ENCODE peak calls at places on chromosome 7, in four cellular contexts. One of them, this sample, is unnamed.

GRCh38 chr7:128827971-128828711 is 2.1 kb upstream of the FLNC start:
- DNase-seq in K562: peak
- DNase-seq in spleen: no peak
- DNase-seq in prostate gland: no peak
- DNase-seq in this sample: no peak

GRCh38 chr7:21946228-21946709 is 570 bp upstream of the CDCA7L start:
- DNase-seq in spleen: no peak
- DNase-seq in K562: no peak
- DNase-seq in prostate gland: no peak
- DNase-seq in this sample: no peak

GRCh38 chr7:129421717-129422250 is 12.4 kb upstream of the STRIP2 start:
- DNase-seq in spleen: no peak
- DNase-seq in K562: no peak
- DNase-seq in prostate gland: no peak
- DNase-seq in this sample: no peak

GRCh38 chr7:6228363-6228762 is 44.1 kb downstream of the CYTH3 start:
- DNase-seq in prostate gland: no peak
- DNase-seq in K562: peak
- DNase-seq in spleen: no peak
- DNase-seq in this sample: peak

GRCh38 chr7:138248609-138249008 is 172.3 kb downstream of the AKR1D1 start:
- DNase-seq in K562: no peak
- DNase-seq in spleen: no peak
- DNase-seq in prostate gland: no peak
- DNase-seq in this sample: no peak

GRCh38 chr7:4816419-4817080 is 41.1 kb downstream of the AP5Z1 start:
- DNase-seq in spleen: no peak
- DNase-seq in K562: no peak
- DNase-seq in prostate gland: no peak
- DNase-seq in this sample: no peak

GRCh38 chr7:4745971-4746919 is 29.2 kb upstream of the AP5Z1 start:
- DNase-seq in prostate gland: peak
- DNase-seq in K562: no peak
- DNase-seq in spleen: no peak
- DNase-seq in this sample: peak

GRCh38 chr7:21542891-21543527 is at the start of gene DNAH11:
- DNase-seq in K562: peak
- DNase-seq in spleen: peak
- DNase-seq in prostate gland: peak
- DNase-seq in this sample: peak

GRCh38 chr7:2258661-2259365 is 16.8 kb downstream of the NUDT1 start:
- DNase-seq in prostate gland: no peak
- DNase-seq in K562: no peak
- DNase-seq in spleen: peak
- DNase-seq in this sample: no peak

GRCh38 chr7:29189743-29190201 is 4.8 kb upstream of the CHN2 start:
- DNase-seq in spleen: peak
- DNase-seq in prostate gland: peak
- DNase-seq in K562: peak
- DNase-seq in this sample: peak

GRCh38 chr7:81447351-81447952 is 322.4 kb downstream of the HGF start:
- DNase-seq in spleen: no peak
- DNase-seq in K562: no peak
- DNase-seq in prostate gland: peak
- DNase-seq in this sample: peak

GRCh38 chr7:122584852-122585251 is 114.1 kb downstream of the RNF133 start:
- DNase-seq in prostate gland: no peak
- DNase-seq in spleen: no peak
- DNase-seq in K562: no peak
- DNase-seq in this sample: no peak

GRCh38 chr7:76332073-76332472 is 26.7 kb downstream of the YWHAG start:
- DNase-seq in prostate gland: no peak
- DNase-seq in K562: peak
- DNase-seq in spleen: no peak
- DNase-seq in this sample: no peak

GRCh38 chr7:11638026-11638774 is 193.8 kb downstream of the THSD7A start:
- DNase-seq in K562: no peak
- DNase-seq in prostate gland: no peak
- DNase-seq in spleen: no peak
- DNase-seq in this sample: peak

GRCh38 chr7:41416208-41416595 is 286.7 kb downstream of the INHBA start:
- DNase-seq in spleen: no peak
- DNase-seq in K562: no peak
- DNase-seq in prostate gland: no peak
- DNase-seq in this sample: no peak

GRCh38 chr7:6179620-6180343 is 92.6 kb downstream of the CYTH3 start:
- DNase-seq in spleen: no peak
- DNase-seq in K562: no peak
- DNase-seq in prostate gland: no peak
- DNase-seq in this sample: no peak

GRCh38 chr7:123916240-123916724 is 8.8 kb upstream of the SPAM1 start:
- DNase-seq in prostate gland: no peak
- DNase-seq in spleen: no peak
- DNase-seq in K562: peak
- DNase-seq in this sample: peak

GRCh38 chr7:102404005-102404861 is 8.1 kb downstream of the PRKRIP1 start:
- DNase-seq in K562: peak
- DNase-seq in spleen: peak
- DNase-seq in prostate gland: no peak
- DNase-seq in this sample: peak

GRCh38 chr7:40827217-40828085 is 692.6 kb downstream of the SUGCT start:
- DNase-seq in K562: no peak
- DNase-seq in spleen: no peak
- DNase-seq in prostate gland: no peak
- DNase-seq in this sample: no peak

GRCh38 chr7:108723343-108723957 is 153.8 kb downstream of the DNAJB9 start:
- DNase-seq in spleen: no peak
- DNase-seq in prostate gland: no peak
- DNase-seq in K562: no peak
- DNase-seq in this sample: no peak

GRCh38 chr7:30146127-30146612 is 11.4 kb downstream of the MTURN start:
- DNase-seq in prostate gland: no peak
- DNase-seq in K562: peak
- DNase-seq in spleen: no peak
- DNase-seq in this sample: no peak

GRCh38 chr7:114082934-114083647 is 164.3 kb upstream of the PPP1R3A start:
- DNase-seq in K562: no peak
- DNase-seq in prostate gland: no peak
- DNase-seq in spleen: peak
- DNase-seq in this sample: peak

GRCh38 chr7:65974191-65974801 is 7.7 kb downstream of the GUSB start:
- DNase-seq in prostate gland: no peak
- DNase-seq in spleen: peak
- DNase-seq in K562: no peak
- DNase-seq in this sample: no peak

GRCh38 chr7:139675127-139676110 is 102.4 kb downstream of the HIPK2 start:
- DNase-seq in spleen: no peak
- DNase-seq in K562: no peak
- DNase-seq in prostate gland: no peak
- DNase-seq in this sample: no peak

GRCh38 chr7:116236020-116236630 is 25.8 kb downstream of the TES start:
- DNase-seq in K562: peak
- DNase-seq in prostate gland: peak
- DNase-seq in spleen: no peak
- DNase-seq in this sample: peak

GRCh38 chr7:51031791-51032484 is 249.2 kb upstream of the GRB10 start:
- DNase-seq in K562: no peak
- DNase-seq in prostate gland: no peak
- DNase-seq in spleen: no peak
- DNase-seq in this sample: no peak

GRCh38 chr7:82696631-82697030 is 253.1 kb upstream of the CACNA2D1 start:
- DNase-seq in K562: no peak
- DNase-seq in prostate gland: no peak
- DNase-seq in spleen: no peak
- DNase-seq in this sample: no peak

GRCh38 chr7:82701941-82702340 is 258.4 kb upstream of the CACNA2D1 start:
- DNase-seq in spleen: no peak
- DNase-seq in prostate gland: no peak
- DNase-seq in K562: no peak
- DNase-seq in this sample: no peak

GRCh38 chr7:82700739-82701138 is 257.2 kb upstream of the CACNA2D1 start:
- DNase-seq in spleen: no peak
- DNase-seq in prostate gland: no peak
- DNase-seq in K562: no peak
- DNase-seq in this sample: no peak

GRCh38 chr7:82697897-82698296 is 254.3 kb upstream of the CACNA2D1 start:
- DNase-seq in K562: no peak
- DNase-seq in spleen: no peak
- DNase-seq in prostate gland: no peak
- DNase-seq in this sample: peak

GRCh38 chr7:82699773-82700186 is 256.2 kb upstream of the CACNA2D1 start:
- DNase-seq in K562: no peak
- DNase-seq in prostate gland: peak
- DNase-seq in spleen: no peak
- DNase-seq in this sample: peak
- TF ChIP-seq POLR2AphosphoS5 in K562: no peak
- TF ChIP-seq POLR2AphosphoS5 in prostate gland: no peak
- TF ChIP-seq POLR2AphosphoS5 in spleen: no peak
- TF ChIP-seq POLR2AphosphoS5 in this sample: no peak

GRCh38 chr7:133119067-133119466 is 37.2 kb upstream of the CHCHD3 start:
- DNase-seq in K562: no peak
- DNase-seq in spleen: no peak
- DNase-seq in prostate gland: no peak
- DNase-seq in this sample: no peak

GRCh38 chr7:133117432-133117831 is 35.5 kb upstream of the CHCHD3 start:
- DNase-seq in prostate gland: no peak
- DNase-seq in K562: no peak
- DNase-seq in spleen: no peak
- DNase-seq in this sample: no peak

GRCh38 chr7:133126422-133126821 is 44.5 kb upstream of the CHCHD3 start:
- DNase-seq in K562: no peak
- DNase-seq in spleen: no peak
- DNase-seq in prostate gland: no peak
- DNase-seq in this sample: no peak

GRCh38 chr7:133124974-133125373 is 43.1 kb upstream of the CHCHD3 start:
- DNase-seq in spleen: no peak
- DNase-seq in prostate gland: no peak
- DNase-seq in K562: no peak
- DNase-seq in this sample: no peak

DNA sequence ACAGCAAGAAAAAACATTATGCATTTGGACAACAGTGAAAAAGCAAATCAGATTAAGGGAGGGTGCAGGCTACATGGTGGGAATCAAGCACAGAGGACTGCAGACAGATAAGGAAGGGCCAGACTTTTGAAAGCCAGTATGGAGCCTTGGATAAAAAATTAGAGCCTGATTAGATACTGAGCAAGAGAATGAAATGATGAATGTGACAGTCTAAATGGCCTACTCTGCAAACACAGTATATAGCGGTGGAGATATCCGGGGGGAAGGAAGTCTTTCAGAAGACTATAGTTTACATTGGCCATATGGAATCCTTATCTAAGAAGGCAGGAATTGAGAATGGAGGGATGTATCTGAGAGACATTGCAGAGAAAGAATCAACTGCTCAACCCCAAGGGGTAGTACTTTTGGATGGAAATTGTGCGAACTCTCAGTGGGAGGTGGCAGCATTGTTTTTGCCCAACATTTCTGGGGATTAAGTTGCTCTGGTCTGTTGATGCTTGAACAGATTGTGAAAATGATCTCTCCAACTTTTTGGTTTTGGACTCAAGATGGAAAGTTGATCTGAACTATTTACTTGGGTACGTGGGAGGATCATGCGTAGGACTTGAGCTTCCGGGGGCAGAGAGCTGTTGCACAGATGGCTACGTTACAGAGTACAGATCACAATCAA is 39.4 kb upstream of the CHCHD3 start:
- DNase-seq in spleen: no peak
- DNase-seq in prostate gland: no peak
- DNase-seq in K562: peak
- DNase-seq in this sample: no peak
- H3K4me3 ChIP-seq in spleen: no peak
- H3K4me3 ChIP-seq in prostate gland: no peak
- H3K4me3 ChIP-seq in K562: no peak
- H3K4me3 ChIP-seq in this sample: no peak

DNA sequence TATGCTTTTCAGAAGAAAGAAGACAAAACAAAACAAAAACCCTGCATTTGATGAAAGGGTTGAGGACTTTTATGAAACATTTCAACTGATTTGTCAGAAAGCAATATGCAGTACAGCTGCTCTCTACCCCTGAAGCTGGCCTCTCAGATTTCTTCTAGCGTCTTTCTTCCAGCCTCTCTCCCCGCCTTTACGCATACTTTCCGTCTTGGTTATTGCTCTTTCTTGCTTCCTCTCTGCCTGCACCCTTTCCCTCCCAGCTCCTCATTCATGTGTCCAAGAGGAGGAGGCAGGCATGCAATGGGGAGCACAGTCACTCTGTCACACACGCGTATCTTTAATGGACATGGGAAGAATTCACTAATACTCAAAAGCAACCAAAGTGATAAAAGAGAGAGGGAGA is 91.0 kb upstream of the COL1A2 start:
- DNase-seq in prostate gland: no peak
- DNase-seq in K562: no peak
- DNase-seq in spleen: no peak
- DNase-seq in this sample: peak
- TF ChIP-seq POLR2AphosphoS5 in prostate gland: no peak
- TF ChIP-seq POLR2AphosphoS5 in K562: no peak
- TF ChIP-seq POLR2AphosphoS5 in spleen: no peak
- TF ChIP-seq POLR2AphosphoS5 in this sample: no peak

GRCh38 chr7:633381-634018 is 93.0 kb upstream of the DNAAF5 start:
- DNase-seq in prostate gland: no peak
- DNase-seq in K562: no peak
- DNase-seq in spleen: peak
- DNase-seq in this sample: no peak

GRCh38 chr7:636396-636795 is 90.1 kb upstream of the DNAAF5 start:
- DNase-seq in prostate gland: no peak
- DNase-seq in K562: peak
- DNase-seq in spleen: no peak
- DNase-seq in this sample: no peak

GRCh38 chr7:632831-633210 is 93.7 kb upstream of the DNAAF5 start:
- DNase-seq in K562: no peak
- DNase-seq in prostate gland: no peak
- DNase-seq in spleen: peak
- DNase-seq in this sample: no peak

GRCh38 chr7:637826-638225 is 88.7 kb upstream of the DNAAF5 start:
- DNase-seq in K562: no peak
- DNase-seq in spleen: no peak
- DNase-seq in prostate gland: no peak
- DNase-seq in this sample: no peak

DNA sequence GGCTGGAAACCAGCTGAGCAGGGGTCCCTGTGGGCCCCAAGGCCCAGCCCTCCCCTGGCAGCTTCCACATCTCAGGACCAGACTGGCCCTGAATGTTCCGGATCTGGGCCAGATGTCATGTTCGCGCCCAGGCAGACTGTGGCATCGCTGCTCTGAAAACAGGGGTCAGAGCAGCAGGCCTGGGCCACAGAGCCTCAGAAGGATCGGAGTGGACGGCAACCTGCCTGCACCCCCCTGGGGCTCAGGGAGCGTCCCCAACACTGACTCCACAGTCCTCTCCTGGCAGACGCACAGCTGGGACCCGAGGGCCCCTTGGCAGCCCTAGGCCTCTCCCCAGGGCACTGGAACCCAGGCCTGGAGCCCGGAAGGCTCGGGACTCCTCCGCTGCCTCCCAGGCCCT is 91.3 kb upstream of the DNAAF5 start:
- DNase-seq in spleen: peak
- DNase-seq in K562: no peak
- DNase-seq in prostate gland: no peak
- DNase-seq in this sample: no peak
- H3K4me3 ChIP-seq in spleen: no peak
- H3K4me3 ChIP-seq in K562: peak
- H3K4me3 ChIP-seq in prostate gland: no peak
- H3K4me3 ChIP-seq in this sample: no peak